ENCODE peak calls at places on chromosomes 1 and 21, in eight cellular contexts. Y is RWPE1, E is endodermal cell, G is A549, O is astrocyte of the cerebellum, V is RWPE2, U is upper lobe of right lung, P is foreskin fibroblast. J is an unnamed sample.

GRCh38 chr1:218079379-218079778 is 205.7 kb upstream of the RRP15 start:
- DNase-seq in Y (no peak), E (no peak), G (no peak), O (no peak), V (no peak), U (no peak), P (no peak), J (no peak)

GRCh38 chr1:47991187-47991586 is 6.0 kb downstream of the TRABD2B start:
- DNase-seq in Y (peak; percentile 57), E (peak; percentile 51), G (no peak), O (no peak), V (no peak), U (no peak), P (peak; percentile 85), J (no peak)

GRCh38 chr1:107057197-107058133 is 991 bp downstream of the PRMT6 start:
- DNase-seq in Y (peak; percentile 31), E (peak; percentile 85), G (no peak), O (no peak), V (peak; percentile 62), U (peak; percentile 85), P (peak; percentile 81), J (peak; percentile 89)

GRCh38 chr1:84353665-84354064 is 44.6 kb upstream of the DNASE2B start:
- DNase-seq in Y (no peak), E (no peak), G (no peak), O (peak; percentile 72), V (no peak), U (no peak), P (peak; percentile 81), J (no peak)

GRCh38 chr21:45981641-45982255 is at the start of gene COL6A1:
- DNase-seq in Y (peak; percentile 55), E (peak; percentile 67), G (no peak), O (no peak), V (peak; percentile 65), U (peak; percentile 80), P (peak; percentile 91), J (no peak)

GRCh38 chr1:183227963-183228649 is 42.0 kb downstream of the LAMC2 start:
- DNase-seq in Y (no peak), E (peak; percentile 94), G (peak; percentile 71), O (no peak), V (no peak), U (no peak), P (peak; percentile 61), J (no peak)

GRCh38 chr1:20141466-20141865 is 2.3 kb downstream of the PLA2G2F start:
- DNase-seq in Y (no peak), E (no peak), G (no peak), O (no peak), V (no peak), U (peak; percentile 40), P (no peak), J (peak; percentile 58)

GRCh38 chr21:45873866-45874265 is 107.7 kb upstream of the COL6A1 start:
- DNase-seq in Y (no peak), E (no peak), G (no peak), O (no peak), V (no peak), U (no peak), P (no peak), J (no peak)

GRCh38 chr1:154325583-154326545 is 539 bp downstream of the ATP8B2 start:
- DNase-seq in Y (peak; percentile 58), E (peak; percentile 97), G (peak; percentile 97), O (peak; percentile 70), V (no peak), U (no peak), P (peak; percentile 95), J (no peak)
- TF ChIP-seq CTCF in Y (peak; percentile 71), E (peak; percentile 82), G (peak; percentile 57), O (peak; percentile 88), V (peak; percentile 58), U (peak; percentile 54), P (peak; percentile 86), J (peak; percentile 83)

DNA sequence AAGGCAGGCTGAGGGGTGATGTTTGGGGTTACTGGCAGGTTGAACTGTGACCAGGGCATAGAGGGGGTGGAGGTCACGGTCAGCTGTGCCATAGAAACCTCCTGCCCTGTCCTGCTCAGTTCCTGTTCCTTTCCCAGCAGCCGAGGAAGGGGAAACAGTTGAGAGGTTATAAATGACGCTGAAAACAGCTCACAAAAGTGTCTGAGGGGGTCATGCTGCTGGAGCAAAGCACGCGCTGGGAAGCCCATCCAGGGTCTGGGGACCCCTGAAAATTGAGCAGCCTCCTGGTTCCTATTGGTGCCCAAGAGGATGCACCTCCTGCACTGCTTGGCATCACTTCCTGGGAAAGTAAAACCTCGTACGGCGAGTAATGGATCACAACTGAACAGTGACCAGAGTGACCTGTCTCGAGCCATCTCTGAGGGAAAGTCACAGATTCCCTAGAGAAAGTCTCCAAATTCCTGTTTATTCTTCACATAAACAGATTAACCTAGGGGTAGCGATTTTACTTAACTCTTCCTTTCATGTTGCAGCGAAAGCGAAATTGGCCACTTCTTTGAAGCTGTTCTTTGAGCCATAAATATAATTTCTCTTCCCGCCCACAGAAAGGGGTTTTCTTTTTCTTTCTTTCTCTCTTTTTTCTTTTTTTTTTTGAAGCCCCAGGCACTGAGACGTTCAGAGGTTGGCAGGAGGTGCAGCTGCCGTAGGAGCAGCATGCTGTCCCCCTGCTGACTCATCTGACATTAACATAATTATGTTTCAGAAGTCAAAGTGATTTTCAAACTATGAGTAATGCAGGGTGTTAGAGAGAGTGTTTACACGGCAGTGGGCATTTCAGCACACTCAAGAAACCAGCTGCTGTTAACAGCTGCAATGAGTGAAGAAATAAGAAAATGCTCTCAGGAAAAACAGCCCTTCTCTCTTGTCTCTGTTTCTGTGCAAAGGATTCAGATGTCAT is 41.8 kb upstream of the ATF3 start:
- DNase-seq in Y (peak; percentile 84), E (no peak), G (peak; percentile 72), O (peak; percentile 77), V (no peak), U (no peak), P (peak; percentile 80), J (no peak)
- TF ChIP-seq CTCF in Y (no peak), E (no peak), G (no peak), O (no peak), V (no peak), U (no peak), P (no peak), J (peak; percentile 22)

DNA sequence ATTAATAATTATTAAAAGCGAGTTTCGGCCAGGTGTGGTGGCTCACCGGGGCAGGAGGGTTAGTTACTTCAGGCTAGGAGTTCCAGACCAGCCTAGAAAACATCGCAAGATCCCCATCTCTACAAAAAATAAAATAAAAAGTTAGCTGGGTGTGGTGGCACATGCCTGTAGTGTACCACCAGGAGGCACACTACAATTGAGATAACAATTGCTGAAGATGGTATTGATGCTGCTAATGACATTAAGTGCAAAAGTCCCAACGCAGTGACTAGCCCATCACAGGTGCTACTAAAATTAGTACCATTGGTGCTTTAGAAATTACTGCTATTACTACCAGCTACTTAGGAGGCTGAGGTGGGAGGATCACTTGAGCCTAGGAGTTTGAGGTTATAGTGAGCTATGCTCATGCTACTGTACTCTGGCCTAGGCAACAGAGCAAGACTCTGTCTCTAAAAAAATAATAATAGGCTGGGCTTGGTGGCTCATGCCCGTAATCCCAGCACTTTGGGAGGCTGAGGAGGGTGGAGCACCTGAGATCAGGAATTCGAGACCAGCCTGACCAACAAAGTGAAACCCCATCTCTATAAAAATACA is 156.6 kb downstream of the GREM2 start:
- DNase-seq in Y (no peak), E (peak; percentile 53), G (no peak), O (no peak), V (no peak), U (no peak), P (peak; percentile 38), J (no peak)
- TF ChIP-seq CTCF in Y (no peak), E (peak; percentile 78), G (peak; percentile 31), O (peak; percentile 59), V (no peak), U (no peak), P (peak; percentile 48), J (peak; percentile 74)

GRCh38 chr1:233340031-233340555 is 12.6 kb downstream of the MAP3K21 start:
- DNase-seq in Y (no peak), E (no peak), G (no peak), O (no peak), V (no peak), U (no peak), P (no peak), J (no peak)
- TF ChIP-seq CTCF in Y (no peak), E (no peak), G (no peak), O (no peak), V (no peak), U (no peak), P (no peak), J (no peak)

GRCh38 chr1:174215766-174216165 is 56.4 kb downstream of the RABGAP1L start:
- DNase-seq in Y (no peak), E (no peak), G (no peak), O (no peak), V (no peak), U (no peak), P (no peak), J (no peak)

GRCh38 chr1:174219606-174220370 is 60.5 kb downstream of the RABGAP1L start:
- DNase-seq in Y (no peak), E (no peak), G (no peak), O (no peak), V (no peak), U (no peak), P (no peak), J (no peak)

GRCh38 chr1:174218983-174219382 is 59.7 kb downstream of the RABGAP1L start:
- DNase-seq in Y (no peak), E (no peak), G (no peak), O (no peak), V (no peak), U (no peak), P (peak; percentile 49), J (no peak)

GRCh38 chr1:174217248-174217647 is 57.9 kb downstream of the RABGAP1L start:
- DNase-seq in Y (no peak), E (no peak), G (no peak), O (no peak), V (no peak), U (no peak), P (peak; percentile 21), J (no peak)

GRCh38 chr1:174217787-174218574 is 58.7 kb downstream of the RABGAP1L start:
- DNase-seq in Y (no peak), E (no peak), G (peak; percentile 21), O (peak; percentile 20), V (no peak), U (no peak), P (peak; percentile 56), J (no peak)
- TF ChIP-seq CTCF in Y (peak; percentile 81), E (peak; percentile 86), G (peak; percentile 84), O (peak; percentile 52), V (peak; percentile 91), U (peak; percentile 82), P (peak; percentile 56), J (peak; percentile 95)